ENCODE peak calls at places on chromosomes 4 and X, in six cellular contexts. L is hepatocyte, X is fibroblast of the conjunctiva, H is HepG2, V is NCI-H524, C is NCI-H1694 treated with DMSO at 0.1 percent for 48 hours. O is an unnamed sample.

GRCh38 chrX:623599-624323 is 6.8 kb upstream of the SHOX start:
- DNase-seq in V (no peak), C (no peak), X (no peak), H (no peak), L (no peak), O (peak; percentile 47)

GRCh38 chr4:1579834-1580686 is 104.1 kb downstream of the FAM53A start:
- DNase-seq in C (no peak), H (peak; percentile 15), L (peak; percentile 92), V (peak; percentile 37), X (no peak), O (peak; percentile 55)

GRCh38 chr4:54487491-54487890 is 170.3 kb upstream of the KIT start:
- DNase-seq in X (no peak), C (no peak), L (no peak), V (no peak), H (no peak), O (no peak)

GRCh38 chr4:88054229-88054628 is 46.8 kb downstream of the PKD2 start:
- DNase-seq in H (no peak), X (no peak), C (no peak), L (no peak), V (no peak), O (no peak)

GRCh38 chr4:169229571-169230028 is 41.2 kb downstream of the SH3RF1 start:
- DNase-seq in X (peak; percentile 93), C (no peak), L (peak; percentile 44), V (no peak), H (no peak), O (no peak)

GRCh38 chr4:186472948-186473347 is 82.4 kb downstream of the MTNR1A start:
- DNase-seq in C (peak; percentile 14), L (peak; percentile 26), H (peak; percentile 16), V (peak; percentile 35), X (peak; percentile 2), O (peak; percentile 59)

GRCh38 chr4:55440786-55441185 is 45.0 kb downstream of the TMEM165 start:
- DNase-seq in H (no peak), C (no peak), X (no peak), V (no peak), L (no peak), O (no peak)

GRCh38 chr4:148686449-148686848 is 244.2 kb upstream of the NR3C2 start:
- DNase-seq in C (no peak), L (no peak), H (no peak), X (no peak), V (no peak), O (no peak)

GRCh38 chr4:23202712-23203247 is 510.0 kb downstream of the GBA3 start:
- DNase-seq in L (no peak), V (no peak), C (no peak), H (no peak), X (no peak), O (no peak)

GRCh38 chrX:132267392-132267791 is 48.1 kb upstream of the RAP2C start:
- DNase-seq in H (no peak), X (no peak), C (no peak), V (no peak), L (no peak), O (no peak)

GRCh38 chr4:26812049-26812729 is 48.5 kb upstream of the STIM2 start:
- DNase-seq in H (no peak), C (no peak), X (no peak), V (no peak), L (no peak), O (no peak)

GRCh38 chrX:94831364-94831763 is 1157.4 kb downstream of the FAM133A start:
- DNase-seq in H (no peak), L (peak; percentile 23), X (no peak), C (peak; percentile 9), V (peak; percentile 53), O (peak; percentile 9)

GRCh38 chr4:40848981-40849380 is 99.2 kb downstream of the NSUN7 start:
- DNase-seq in C (no peak), L (no peak), V (no peak), X (no peak), H (no peak), O (no peak)

GRCh38 chr4:159071178-159071968 is 31.5 kb upstream of the RAPGEF2 start:
- DNase-seq in H (peak; percentile 74), C (no peak), L (peak; percentile 59), X (peak; percentile 16), V (no peak), O (no peak)

GRCh38 chrX:29662101-29662500 is 553.3 kb upstream of the MAGEB2 start:
- DNase-seq in C (no peak), X (no peak), V (no peak), L (peak; percentile 8), H (no peak), O (no peak)

GRCh38 chrX:19303216-19303880 is 40.4 kb upstream of the PDHA1 start:
- DNase-seq in V (no peak), L (peak; percentile 48), H (no peak), C (no peak), X (peak; percentile 74), O (peak; percentile 54)

GRCh38 chr4:6441202-6441582 is 31.2 kb downstream of the PPP2R2C start:
- DNase-seq in H (no peak), V (no peak), X (no peak), C (no peak), L (no peak), O (no peak)

GRCh38 chrX:148976571-148976970 is 476.2 kb downstream of the AFF2 start:
- DNase-seq in C (no peak), V (no peak), H (no peak), X (no peak), L (no peak), O (no peak)

GRCh38 chr4:80393246-80393969 is 57.9 kb downstream of the CFAP299 start:
- DNase-seq in X (peak; percentile 27), H (no peak), L (no peak), C (no peak), V (no peak), O (no peak)

GRCh38 chr4:84826681-84827080 is 139.8 kb downstream of the WDFY3 start:
- DNase-seq in X (no peak), C (no peak), H (no peak), V (peak; percentile 40), L (no peak), O (no peak)

GRCh38 chr4:111453216-111453615 is 692.0 kb upstream of the FAM241A start:
- DNase-seq in V (no peak), X (no peak), H (no peak), L (no peak), C (no peak), O (no peak)

GRCh38 chrX:57647020-57647419 is 33.0 kb downstream of the NLRP2B start:
- DNase-seq in X (no peak), C (no peak), L (no peak), H (no peak), V (no peak), O (no peak)

GRCh38 chr4:108702960-108703359 is 52.6 kb downstream of the OSTC start:
- DNase-seq in C (no peak), H (no peak), X (no peak), L (no peak), V (no peak), O (no peak)

GRCh38 chrX:8684201-8684600 is 47.7 kb downstream of the ANOS1 start:
- DNase-seq in L (no peak), X (no peak), V (peak; percentile 35), H (no peak), C (no peak), O (peak; percentile 2)

GRCh38 chr4:156378053-156378665 is 424.5 kb upstream of the CTSO start:
- DNase-seq in H (peak; percentile 2), C (peak; percentile 44), X (peak; percentile 13), L (peak; percentile 58), V (peak; percentile 52), O (peak; percentile 60)

GRCh38 chr4:1012031-1012739 is 759 bp downstream of the FGFRL1 start:
- DNase-seq in H (peak; percentile 51), V (peak; percentile 52), X (no peak), L (peak; percentile 70), C (no peak), O (peak; percentile 74)

GRCh38 chr4:66972087-66972486 is 573.2 kb downstream of the CENPC start:
- DNase-seq in H (no peak), L (no peak), C (no peak), V (no peak), X (no peak), O (no peak)

GRCh38 chr4:153348006-153348405 is 3.5 kb downstream of the MND1 start:
- DNase-seq in V (no peak), L (peak; percentile 8), X (no peak), C (no peak), H (no peak), O (no peak)

GRCh38 chrX:66030505-66031317 is 9.2 kb downstream of the VSIG4 start:
- DNase-seq in V (no peak), L (peak; percentile 30), C (peak; percentile 10), H (peak; percentile 0), X (no peak), O (peak; percentile 17)

GRCh38 chrX:68112321-68112720 is 321.0 kb downstream of the OPHN1 start:
- DNase-seq in L (no peak), X (no peak), C (no peak), V (no peak), H (no peak), O (peak; percentile 1)

GRCh38 chr4:85940131-85940530 is 419.7 kb downstream of the MAPK10 start:
- DNase-seq in C (no peak), H (no peak), X (no peak), L (no peak), V (no peak), O (peak; percentile 84)

GRCh38 chr4:1514612-1515011 is 108.4 kb upstream of the NKX1-1 start:
- DNase-seq in C (no peak), H (no peak), V (no peak), L (no peak), X (no peak), O (no peak)

GRCh38 chr4:845836-846251 is 19.9 kb upstream of the CPLX1 start:
- DNase-seq in C (no peak), L (no peak), H (no peak), X (peak; percentile 4), V (no peak), O (peak; percentile 48)

GRCh38 chrX:153572601-153573000 is 26.3 kb downstream of the CCNQ start:
- DNase-seq in C (no peak), V (peak; percentile 69), H (no peak), X (no peak), L (no peak), O (no peak)

GRCh38 chrX:45980726-45981125 is 564.5 kb downstream of the ZNF674 start:
- DNase-seq in H (no peak), X (no peak), L (no peak), V (no peak), C (no peak), O (no peak)

GRCh38 chrX:153763989-153764755 is at the start of gene PLXNB3:
- DNase-seq in C (peak; percentile 56), V (peak; percentile 86), X (peak; percentile 41), L (peak; percentile 83), H (peak; percentile 57), O (peak; percentile 86)

GRCh38 chrX:23511783-23512182 is 155.5 kb upstream of the PRDX4 start:
- DNase-seq in H (no peak), L (no peak), X (peak; percentile 24), C (peak; percentile 9), V (peak; percentile 55), O (no peak)

GRCh38 chr4:86452323-86452995 is 92.6 kb upstream of the MAPK10 start:
- DNase-seq in H (no peak), L (no peak), V (no peak), C (no peak), X (no peak), O (peak; percentile 31)

GRCh38 chr4:161555689-161556660 is 607.8 kb downstream of the FSTL5 start:
- DNase-seq in C (no peak), H (no peak), V (no peak), X (no peak), L (no peak), O (no peak)

GRCh38 chrX:19964017-19964710 is 26.7 kb downstream of the BCLAF3 start:
- DNase-seq in H (no peak), V (no peak), L (no peak), C (no peak), X (no peak), O (no peak)

O was measured in left kidney.